ENCODE peak calls at places on chromosomes 1 and 21, in eight cellular contexts. B is AG10803, W is uterus, D is progenitor cell of endocrine pancreas, G is colonic mucosa, X is cardiac fibroblast, J is nephron progenitor cell, I is GM13977. O is an unnamed sample.

GRCh38 chr1:238143038-238143437 is 252.3 kb upstream of the ZP4 start:
- DNase-seq in B (no peak), W (no peak), D (no peak), G (no peak), X (no peak), J (no peak), I (no peak), O (no peak)

GRCh38 chr1:219296430-219296850 is 122.8 kb downstream of the LYPLAL1 start:
- DNase-seq in B (no peak), W (no peak), D (no peak), G (no peak), X (peak; percentile 43), J (no peak), I (no peak), O (no peak)

GRCh38 chr1:22805672-22806038 is 95.0 kb downstream of the EPHB2 start:
- DNase-seq in B (no peak), W (no peak), D (no peak), G (no peak), X (no peak), J (no peak), I (no peak), O (no peak)

GRCh38 chr1:111565079-111565478 is 54.5 kb upstream of the RAP1A start:
- DNase-seq in B (peak; percentile 86), W (peak; percentile 56), D (no peak), G (no peak), X (peak; percentile 98), J (no peak), I (no peak), O (no peak)

GRCh38 chr1:17633654-17634053 is 94.2 kb downstream of the ARHGEF10L start:
- DNase-seq in B (peak; percentile 77), W (no peak), D (no peak), G (no peak), X (peak; percentile 84), J (no peak), I (no peak), O (no peak)

GRCh38 chr1:241591317-241591716 is 48.9 kb downstream of the CHML start:
- DNase-seq in B (peak; percentile 36), W (no peak), D (no peak), G (no peak), X (peak; percentile 30), J (no peak), I (no peak), O (no peak)

GRCh38 chr1:227897704-227898438 is 49.9 kb downstream of the WNT9A start:
- DNase-seq in B (no peak), W (peak; percentile 10), D (no peak), G (no peak), X (no peak), J (no peak), I (no peak), O (no peak)

GRCh38 chr1:237681210-237681609 is 209.5 kb downstream of the ZP4 start:
- DNase-seq in B (no peak), W (no peak), D (no peak), G (no peak), X (no peak), J (no peak), I (no peak), O (no peak)

GRCh38 chr1:96362623-96363022 is 359.0 kb upstream of the PTBP2 start:
- DNase-seq in B (peak; percentile 97), W (no peak), D (no peak), G (no peak), X (peak; percentile 98), J (no peak), I (no peak), O (no peak)

GRCh38 chr1:214155987-214156567 is 124.9 kb upstream of the SMYD2 start:
- DNase-seq in B (no peak), W (no peak), D (no peak), G (no peak), X (no peak), J (no peak), I (no peak), O (no peak)

GRCh38 chr1:1351511-1352427 is 2.6 kb upstream of the DVL1 start:
- DNase-seq in B (peak; percentile 51), W (peak; percentile 57), D (no peak), G (no peak), X (no peak), J (peak; percentile 61), I (no peak), O (no peak)

GRCh38 chr1:198893763-198894444 is 255.1 kb downstream of the PTPRC start:
- DNase-seq in B (peak; percentile 44), W (no peak), D (no peak), G (no peak), X (peak; percentile 32), J (no peak), I (no peak), O (no peak)

GRCh38 chr21:34085129-34085528 is 11.8 kb downstream of the MRPS6 start:
- DNase-seq in B (no peak), W (no peak), D (no peak), G (no peak), X (no peak), J (no peak), I (no peak), O (no peak)

GRCh38 chr1:118202076-118202608 is 17.1 kb upstream of the SPAG17 start:
- DNase-seq in B (no peak), W (no peak), D (no peak), G (no peak), X (no peak), J (no peak), I (no peak), O (no peak)

GRCh38 chr1:118204106-118204505 is 19.1 kb upstream of the SPAG17 start:
- DNase-seq in B (peak; percentile 43), W (no peak), D (no peak), G (no peak), X (no peak), J (no peak), I (no peak), O (no peak)

GRCh38 chr1:118201524-118201923 is 16.5 kb upstream of the SPAG17 start:
- DNase-seq in B (no peak), W (no peak), D (no peak), G (no peak), X (no peak), J (no peak), I (peak; percentile 7), O (no peak)

GRCh38 chr1:118206966-118207365 is 21.9 kb upstream of the SPAG17 start:
- DNase-seq in B (no peak), W (no peak), D (no peak), G (no peak), X (no peak), J (no peak), I (no peak), O (no peak)

DNA sequence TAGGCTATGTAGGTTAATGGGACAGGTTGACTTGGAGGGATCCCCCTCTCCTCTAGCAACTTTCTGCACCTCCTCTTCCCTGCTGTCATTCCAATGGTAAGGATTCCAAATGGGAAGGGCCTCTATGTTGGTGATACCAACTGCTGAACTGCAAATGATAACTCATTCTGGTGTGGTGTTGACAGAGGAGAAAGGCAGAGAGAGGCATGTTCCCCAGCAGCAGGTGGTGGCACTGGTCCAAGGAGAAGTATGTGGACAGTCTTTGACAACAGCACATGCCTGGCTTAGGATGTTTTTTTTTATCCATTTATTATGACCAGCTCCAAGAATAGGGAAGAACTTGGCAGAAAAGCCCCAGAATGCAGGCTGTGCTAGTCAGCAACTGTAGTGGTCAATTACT is 19.6 kb upstream of the SPAG17 start:
- DNase-seq in B (peak; percentile 42), W (no peak), D (no peak), G (no peak), X (no peak), J (no peak), I (no peak), O (no peak)
- TF ChIP-seq CTCF in B (no peak), W (no peak), D (no peak), G (no peak), X (no peak), J (no peak), I (no peak), O (no peak)

GRCh38 chr1:40625076-40625475 is 40.4 kb downstream of the RIMS3 start:
- DNase-seq in B (no peak), W (no peak), D (no peak), G (peak; percentile 59), X (peak; percentile 25), J (no peak), I (peak; percentile 20), O (no peak)
- TF ChIP-seq CTCF in B (peak; percentile 26), W (no peak), D (no peak), G (peak; percentile 39), X (peak; percentile 52), J (no peak), I (peak; percentile 9), O (no peak)

DNA sequence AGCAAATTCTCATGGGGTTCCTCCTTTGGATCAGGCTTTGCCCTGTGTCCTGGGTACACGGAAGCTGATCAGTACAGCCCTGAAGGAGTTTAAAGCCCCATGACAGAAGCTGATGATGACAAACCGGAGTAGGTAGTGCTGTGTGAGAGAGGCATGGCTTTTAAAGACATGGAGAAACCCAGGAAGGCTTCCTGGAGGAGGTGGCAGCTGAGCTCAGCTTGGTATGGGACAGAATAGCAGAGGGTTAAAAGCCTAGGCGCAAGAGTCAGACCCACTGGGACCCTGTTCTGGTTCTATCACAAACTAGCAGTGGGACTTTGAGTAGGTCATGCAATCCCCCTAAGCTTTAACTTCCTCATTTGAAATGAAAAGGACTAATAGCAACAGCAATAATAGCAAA is 6.1 kb downstream of the TMEM61 start:
- DNase-seq in B (no peak), W (no peak), D (no peak), G (no peak), X (no peak), J (no peak), I (no peak), O (no peak)
- TF ChIP-seq CTCF in B (no peak), W (no peak), D (no peak), G (no peak), X (no peak), J (no peak), I (no peak), O (no peak)

GRCh38 chr1:153180556-153180955 is 22.7 kb upstream of the LELP1 start:
- DNase-seq in B (no peak), W (no peak), D (no peak), G (no peak), X (no peak), J (no peak), I (no peak), O (no peak)
- TF ChIP-seq CTCF in B (no peak), W (no peak), D (no peak), G (no peak), X (no peak), J (no peak), I (no peak), O (no peak)